ENCODE peak calls at places on chromosome X, in ten cellular contexts. One of them, this sample, is unnamed.

GRCh38 chrX:13000311-13000811 is 25.5 kb downstream of the TMSB4X start:
- DNase-seq in fibroblast of lung: no peak
- DNase-seq in colonic mucosa: no peak
- DNase-seq in CD4-positive, alpha-beta memory T cell: peak
- DNase-seq in esophagus squamous epithelium: no peak
- DNase-seq in tibial nerve: no peak
- DNase-seq in transverse colon: no peak
- DNase-seq in upper lobe of right lung: no peak
- DNase-seq in coronary artery: no peak
- DNase-seq in HCT116: no peak
- DNase-seq in this sample: no peak

GRCh38 chrX:22041931-22042530 is 9.9 kb downstream of the PHEX start:
- DNase-seq in fibroblast of lung: no peak
- DNase-seq in colonic mucosa: no peak
- DNase-seq in CD4-positive, alpha-beta memory T cell: no peak
- DNase-seq in esophagus squamous epithelium: no peak
- DNase-seq in tibial nerve: no peak
- DNase-seq in transverse colon: no peak
- DNase-seq in upper lobe of right lung: no peak
- DNase-seq in coronary artery: no peak
- DNase-seq in HCT116: no peak
- DNase-seq in this sample: no peak

GRCh38 chrX:134453631-134454030 is 6.3 kb upstream of the HPRT1 start:
- DNase-seq in fibroblast of lung: no peak
- DNase-seq in colonic mucosa: peak
- DNase-seq in CD4-positive, alpha-beta memory T cell: no peak
- DNase-seq in esophagus squamous epithelium: no peak
- DNase-seq in tibial nerve: no peak
- DNase-seq in transverse colon: peak
- DNase-seq in upper lobe of right lung: no peak
- DNase-seq in coronary artery: no peak
- DNase-seq in HCT116: no peak
- DNase-seq in this sample: no peak

GRCh38 chrX:50204364-50204899 is at the start of gene CCNB3:
- DNase-seq in fibroblast of lung: peak
- DNase-seq in colonic mucosa: peak
- DNase-seq in CD4-positive, alpha-beta memory T cell: peak
- DNase-seq in esophagus squamous epithelium: peak
- DNase-seq in tibial nerve: peak
- DNase-seq in transverse colon: peak
- DNase-seq in upper lobe of right lung: peak
- DNase-seq in coronary artery: no peak
- DNase-seq in HCT116: peak
- DNase-seq in this sample: peak

GRCh38 chrX:106510713-106511411 is 100.9 kb upstream of the RADX start:
- DNase-seq in fibroblast of lung: no peak
- DNase-seq in colonic mucosa: no peak
- DNase-seq in CD4-positive, alpha-beta memory T cell: no peak
- DNase-seq in esophagus squamous epithelium: no peak
- DNase-seq in tibial nerve: no peak
- DNase-seq in transverse colon: no peak
- DNase-seq in upper lobe of right lung: no peak
- DNase-seq in coronary artery: no peak
- DNase-seq in HCT116: no peak
- DNase-seq in this sample: no peak

GRCh38 chrX:153029875-153030274 is 26.4 kb upstream of the PNMA3 start:
- DNase-seq in fibroblast of lung: peak
- DNase-seq in colonic mucosa: no peak
- DNase-seq in CD4-positive, alpha-beta memory T cell: no peak
- DNase-seq in esophagus squamous epithelium: no peak
- DNase-seq in tibial nerve: no peak
- DNase-seq in transverse colon: no peak
- DNase-seq in upper lobe of right lung: no peak
- DNase-seq in coronary artery: no peak
- DNase-seq in HCT116: no peak
- DNase-seq in this sample: no peak

GRCh38 chrX:11105080-11105479 is 6.1 kb upstream of the HCCS start:
- DNase-seq in fibroblast of lung: peak
- DNase-seq in colonic mucosa: no peak
- DNase-seq in CD4-positive, alpha-beta memory T cell: no peak
- DNase-seq in esophagus squamous epithelium: no peak
- DNase-seq in tibial nerve: no peak
- DNase-seq in transverse colon: no peak
- DNase-seq in upper lobe of right lung: no peak
- DNase-seq in coronary artery: no peak
- DNase-seq in HCT116: no peak
- DNase-seq in this sample: no peak

GRCh38 chrX:15751160-15751819 is 13.2 kb downstream of the CA5B start:
- DNase-seq in fibroblast of lung: peak
- DNase-seq in colonic mucosa: no peak
- DNase-seq in CD4-positive, alpha-beta memory T cell: peak
- DNase-seq in esophagus squamous epithelium: no peak
- DNase-seq in tibial nerve: no peak
- DNase-seq in transverse colon: no peak
- DNase-seq in upper lobe of right lung: no peak
- DNase-seq in coronary artery: no peak
- DNase-seq in HCT116: no peak
- DNase-seq in this sample: no peak

GRCh38 chrX:107669276-107669675 is 41.0 kb downstream of the PRPS1 start:
- DNase-seq in fibroblast of lung: no peak
- DNase-seq in colonic mucosa: no peak
- DNase-seq in CD4-positive, alpha-beta memory T cell: no peak
- DNase-seq in esophagus squamous epithelium: no peak
- DNase-seq in tibial nerve: no peak
- DNase-seq in transverse colon: no peak
- DNase-seq in upper lobe of right lung: no peak
- DNase-seq in coronary artery: no peak
- DNase-seq in HCT116: no peak
- DNase-seq in this sample: no peak

GRCh38 chrX:118228041-118228440 is 111.4 kb upstream of the KLHL13 start:
- DNase-seq in fibroblast of lung: peak
- DNase-seq in colonic mucosa: no peak
- DNase-seq in CD4-positive, alpha-beta memory T cell: no peak
- DNase-seq in esophagus squamous epithelium: no peak
- DNase-seq in tibial nerve: no peak
- DNase-seq in transverse colon: no peak
- DNase-seq in upper lobe of right lung: no peak
- DNase-seq in coronary artery: no peak
- DNase-seq in HCT116: no peak
- DNase-seq in this sample: no peak

GRCh38 chrX:109857898-109858297 is 124.8 kb upstream of the ACSL4 start:
- DNase-seq in fibroblast of lung: peak
- DNase-seq in colonic mucosa: no peak
- DNase-seq in CD4-positive, alpha-beta memory T cell: no peak
- DNase-seq in esophagus squamous epithelium: no peak
- DNase-seq in tibial nerve: no peak
- DNase-seq in transverse colon: no peak
- DNase-seq in upper lobe of right lung: no peak
- DNase-seq in coronary artery: no peak
- DNase-seq in HCT116: no peak
- DNase-seq in this sample: no peak

GRCh38 chrX:137427813-137428212 is 138.1 kb upstream of the ZIC3 start:
- DNase-seq in fibroblast of lung: no peak
- DNase-seq in colonic mucosa: no peak
- DNase-seq in CD4-positive, alpha-beta memory T cell: no peak
- DNase-seq in esophagus squamous epithelium: no peak
- DNase-seq in tibial nerve: no peak
- DNase-seq in transverse colon: no peak
- DNase-seq in upper lobe of right lung: no peak
- DNase-seq in coronary artery: no peak
- DNase-seq in HCT116: no peak
- DNase-seq in this sample: no peak

GRCh38 chrX:22314692-22315091 is 42.0 kb downstream of the CBLL2 start:
- DNase-seq in fibroblast of lung: peak
- DNase-seq in colonic mucosa: no peak
- DNase-seq in CD4-positive, alpha-beta memory T cell: no peak
- DNase-seq in esophagus squamous epithelium: no peak
- DNase-seq in tibial nerve: no peak
- DNase-seq in transverse colon: no peak
- DNase-seq in upper lobe of right lung: no peak
- DNase-seq in coronary artery: no peak
- DNase-seq in HCT116: no peak
- DNase-seq in this sample: no peak

GRCh38 chrX:31223817-31224216 is 152.0 kb upstream of the FTHL17 start:
- DNase-seq in fibroblast of lung: peak
- DNase-seq in colonic mucosa: no peak
- DNase-seq in CD4-positive, alpha-beta memory T cell: no peak
- DNase-seq in esophagus squamous epithelium: no peak
- DNase-seq in tibial nerve: no peak
- DNase-seq in transverse colon: no peak
- DNase-seq in upper lobe of right lung: no peak
- DNase-seq in coronary artery: no peak
- DNase-seq in HCT116: no peak
- DNase-seq in this sample: no peak

GRCh38 chrX:154486052-154486395 is 391 bp downstream of the UBL4A start:
- DNase-seq in fibroblast of lung: no peak
- DNase-seq in colonic mucosa: peak
- DNase-seq in CD4-positive, alpha-beta memory T cell: peak
- DNase-seq in esophagus squamous epithelium: no peak
- DNase-seq in tibial nerve: peak
- DNase-seq in transverse colon: peak
- DNase-seq in upper lobe of right lung: peak
- DNase-seq in coronary artery: no peak
- DNase-seq in HCT116: no peak
- DNase-seq in this sample: no peak

GRCh38 chrX:139600105-139600504 is 69.6 kb downstream of the F9 start:
- DNase-seq in fibroblast of lung: no peak
- DNase-seq in colonic mucosa: no peak
- DNase-seq in CD4-positive, alpha-beta memory T cell: no peak
- DNase-seq in esophagus squamous epithelium: no peak
- DNase-seq in tibial nerve: no peak
- DNase-seq in transverse colon: no peak
- DNase-seq in upper lobe of right lung: no peak
- DNase-seq in coronary artery: no peak
- DNase-seq in HCT116: no peak
- DNase-seq in this sample: no peak

GRCh38 chrX:7580127-7580526 is 262.8 kb upstream of the VCX start:
- DNase-seq in fibroblast of lung: no peak
- DNase-seq in colonic mucosa: no peak
- DNase-seq in CD4-positive, alpha-beta memory T cell: no peak
- DNase-seq in esophagus squamous epithelium: no peak
- DNase-seq in tibial nerve: no peak
- DNase-seq in transverse colon: no peak
- DNase-seq in upper lobe of right lung: no peak
- DNase-seq in coronary artery: no peak
- DNase-seq in HCT116: no peak
- DNase-seq in this sample: no peak

GRCh38 chrX:72492499-72492898 is 80.1 kb downstream of the HDAC8 start:
- DNase-seq in fibroblast of lung: no peak
- DNase-seq in colonic mucosa: no peak
- DNase-seq in CD4-positive, alpha-beta memory T cell: no peak
- DNase-seq in esophagus squamous epithelium: no peak
- DNase-seq in tibial nerve: no peak
- DNase-seq in transverse colon: no peak
- DNase-seq in upper lobe of right lung: no peak
- DNase-seq in coronary artery: no peak
- DNase-seq in HCT116: no peak
- DNase-seq in this sample: no peak

GRCh38 chrX:127888767-127889166 is 163.4 kb downstream of the ACTRT1 start:
- DNase-seq in fibroblast of lung: no peak
- DNase-seq in colonic mucosa: no peak
- DNase-seq in CD4-positive, alpha-beta memory T cell: no peak
- DNase-seq in esophagus squamous epithelium: no peak
- DNase-seq in tibial nerve: no peak
- DNase-seq in transverse colon: no peak
- DNase-seq in upper lobe of right lung: no peak
- DNase-seq in coronary artery: no peak
- DNase-seq in HCT116: no peak
- DNase-seq in this sample: no peak

DNA sequence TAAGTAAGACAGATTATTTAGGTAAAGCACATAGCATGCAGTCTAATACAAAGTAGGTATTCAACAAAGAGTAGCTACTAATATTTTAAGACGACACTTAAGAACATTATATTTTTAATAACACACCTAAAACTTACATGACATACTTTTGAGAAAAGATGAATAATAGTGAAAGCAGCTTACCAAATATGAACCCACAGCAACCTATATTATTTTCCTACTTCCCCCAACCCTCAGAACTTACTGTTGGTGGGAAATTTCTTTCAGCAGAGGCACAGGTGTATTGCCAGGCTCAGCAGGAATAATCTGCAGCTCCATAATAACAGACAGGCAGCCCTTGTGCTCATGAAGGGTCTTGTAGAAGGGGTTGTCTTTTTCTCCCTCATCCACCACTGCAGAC is 498.9 kb downstream of the GLUD2 start:
- DNase-seq in fibroblast of lung: no peak
- DNase-seq in colonic mucosa: no peak
- DNase-seq in CD4-positive, alpha-beta memory T cell: no peak
- DNase-seq in esophagus squamous epithelium: no peak
- DNase-seq in tibial nerve: no peak
- DNase-seq in transverse colon: no peak
- DNase-seq in upper lobe of right lung: no peak
- DNase-seq in coronary artery: no peak
- DNase-seq in HCT116: no peak
- DNase-seq in this sample: no peak
- H3K27ac ChIP-seq in fibroblast of lung: no peak
- H3K27ac ChIP-seq in colonic mucosa: no peak
- H3K27ac ChIP-seq in CD4-positive, alpha-beta memory T cell: no peak
- H3K27ac ChIP-seq in esophagus squamous epithelium: no peak
- H3K27ac ChIP-seq in tibial nerve: no peak
- H3K27ac ChIP-seq in transverse colon: no peak
- H3K27ac ChIP-seq in upper lobe of right lung: no peak
- H3K27ac ChIP-seq in coronary artery: no peak
- H3K27ac ChIP-seq in HCT116: no peak
- H3K27ac ChIP-seq in this sample: no peak

GRCh38 chrX:76398970-76399369 is 28.5 kb upstream of the MAGEE1 start:
- DNase-seq in fibroblast of lung: no peak
- DNase-seq in colonic mucosa: no peak
- DNase-seq in CD4-positive, alpha-beta memory T cell: no peak
- DNase-seq in esophagus squamous epithelium: no peak
- DNase-seq in tibial nerve: no peak
- DNase-seq in transverse colon: no peak
- DNase-seq in upper lobe of right lung: no peak
- DNase-seq in coronary artery: no peak
- DNase-seq in HCT116: no peak
- DNase-seq in this sample: no peak
- H3K27ac ChIP-seq in fibroblast of lung: no peak
- H3K27ac ChIP-seq in colonic mucosa: no peak
- H3K27ac ChIP-seq in CD4-positive, alpha-beta memory T cell: no peak
- H3K27ac ChIP-seq in esophagus squamous epithelium: no peak
- H3K27ac ChIP-seq in tibial nerve: no peak
- H3K27ac ChIP-seq in transverse colon: no peak
- H3K27ac ChIP-seq in upper lobe of right lung: no peak
- H3K27ac ChIP-seq in coronary artery: no peak
- H3K27ac ChIP-seq in HCT116: no peak
- H3K27ac ChIP-seq in this sample: no peak

GRCh38 chrX:28613558-28613957 is 26.3 kb downstream of the IL1RAPL1 start:
- DNase-seq in fibroblast of lung: no peak
- DNase-seq in colonic mucosa: no peak
- DNase-seq in CD4-positive, alpha-beta memory T cell: no peak
- DNase-seq in esophagus squamous epithelium: no peak
- DNase-seq in tibial nerve: no peak
- DNase-seq in transverse colon: no peak
- DNase-seq in upper lobe of right lung: no peak
- DNase-seq in coronary artery: no peak
- DNase-seq in HCT116: no peak
- DNase-seq in this sample: no peak
- H3K27ac ChIP-seq in fibroblast of lung: no peak
- H3K27ac ChIP-seq in colonic mucosa: no peak
- H3K27ac ChIP-seq in CD4-positive, alpha-beta memory T cell: no peak
- H3K27ac ChIP-seq in esophagus squamous epithelium: no peak
- H3K27ac ChIP-seq in tibial nerve: peak
- H3K27ac ChIP-seq in transverse colon: no peak
- H3K27ac ChIP-seq in upper lobe of right lung: no peak
- H3K27ac ChIP-seq in coronary artery: no peak
- H3K27ac ChIP-seq in HCT116: no peak
- H3K27ac ChIP-seq in this sample: no peak

GRCh38 chrX:103304705-103305104 is 6.1 kb downstream of the BEX2 start:
- DNase-seq in fibroblast of lung: no peak
- DNase-seq in colonic mucosa: no peak
- DNase-seq in CD4-positive, alpha-beta memory T cell: no peak
- DNase-seq in esophagus squamous epithelium: no peak
- DNase-seq in tibial nerve: no peak
- DNase-seq in transverse colon: no peak
- DNase-seq in upper lobe of right lung: no peak
- DNase-seq in coronary artery: no peak
- DNase-seq in HCT116: no peak
- DNase-seq in this sample: no peak
- H3K27ac ChIP-seq in fibroblast of lung: no peak
- H3K27ac ChIP-seq in colonic mucosa: no peak
- H3K27ac ChIP-seq in CD4-positive, alpha-beta memory T cell: no peak
- H3K27ac ChIP-seq in esophagus squamous epithelium: no peak
- H3K27ac ChIP-seq in tibial nerve: no peak
- H3K27ac ChIP-seq in transverse colon: no peak
- H3K27ac ChIP-seq in upper lobe of right lung: no peak
- H3K27ac ChIP-seq in coronary artery: no peak
- H3K27ac ChIP-seq in HCT116: no peak
- H3K27ac ChIP-seq in this sample: no peak